ENCODE peak calls at places on chromosomes 11 and 22, in seven cellular contexts. K is tibial nerve, C is ovary, S is H1, F is A549, D is sigmoid colon, J is K562. P is an unnamed sample.

GRCh38 chr11:114678125-114679036 is at the start of gene NXPE2:
- DNase-seq in K (no peak), C (no peak), S (no peak), F (peak), D (no peak), J (no peak), P (no peak)

GRCh38 chr11:35006389-35007128 is 90.1 kb downstream of the PDHX start:
- DNase-seq in K (no peak), C (no peak), S (no peak), F (no peak), D (no peak), J (no peak), P (no peak)

GRCh38 chr22:37610480-37611148 is 2.0 kb downstream of the GGA1 start:
- DNase-seq in K (no peak), C (no peak), S (no peak), F (no peak), D (no peak), J (no peak), P (no peak)

GRCh38 chr11:63017306-63017974 is 1.8 kb upstream of the SLC22A8 start:
- DNase-seq in K (no peak), C (no peak), S (no peak), F (no peak), D (peak), J (no peak), P (peak)

GRCh38 chr11:1563149-1563638 is 8.9 kb downstream of the DUSP8 start:
- DNase-seq in K (no peak), C (no peak), S (no peak), F (no peak), D (no peak), J (no peak), P (no peak)

GRCh38 chr11:114614127-114614720 is 18.6 kb upstream of the NXPE4 start:
- DNase-seq in K (no peak), C (no peak), S (no peak), F (no peak), D (no peak), J (no peak), P (no peak)

GRCh38 chr11:76512851-76513653 is 68.2 kb downstream of the EMSY start:
- DNase-seq in K (no peak), C (no peak), S (no peak), F (peak), D (no peak), J (no peak), P (no peak)

GRCh38 chr11:98453378-98453777 is 567.4 kb upstream of the CNTN5 start:
- DNase-seq in K (no peak), C (no peak), S (no peak), F (no peak), D (no peak), J (no peak), P (no peak)

GRCh38 chr11:9060700-9061111 is 30.7 kb downstream of the SCUBE2 start:
- DNase-seq in K (no peak), C (no peak), S (no peak), F (peak), D (no peak), J (peak), P (no peak)

GRCh38 chr11:65437436-65438227 is 15.0 kb downstream of the NEAT1 start:
- DNase-seq in K (no peak), C (no peak), S (no peak), F (peak), D (peak), J (no peak), P (peak)

GRCh38 chr11:65442952-65443351 is 20.4 kb downstream of the NEAT1 start:
- DNase-seq in K (no peak), C (no peak), S (no peak), F (peak), D (no peak), J (no peak), P (no peak)

GRCh38 chr11:65439331-65440181 is 17.0 kb downstream of the NEAT1 start:
- DNase-seq in K (no peak), C (peak), S (no peak), F (peak), D (peak), J (peak), P (peak)

GRCh38 chr11:65438257-65439151 is 15.9 kb downstream of the NEAT1 start:
- DNase-seq in K (no peak), C (no peak), S (no peak), F (peak), D (peak), J (no peak), P (no peak)

DNA sequence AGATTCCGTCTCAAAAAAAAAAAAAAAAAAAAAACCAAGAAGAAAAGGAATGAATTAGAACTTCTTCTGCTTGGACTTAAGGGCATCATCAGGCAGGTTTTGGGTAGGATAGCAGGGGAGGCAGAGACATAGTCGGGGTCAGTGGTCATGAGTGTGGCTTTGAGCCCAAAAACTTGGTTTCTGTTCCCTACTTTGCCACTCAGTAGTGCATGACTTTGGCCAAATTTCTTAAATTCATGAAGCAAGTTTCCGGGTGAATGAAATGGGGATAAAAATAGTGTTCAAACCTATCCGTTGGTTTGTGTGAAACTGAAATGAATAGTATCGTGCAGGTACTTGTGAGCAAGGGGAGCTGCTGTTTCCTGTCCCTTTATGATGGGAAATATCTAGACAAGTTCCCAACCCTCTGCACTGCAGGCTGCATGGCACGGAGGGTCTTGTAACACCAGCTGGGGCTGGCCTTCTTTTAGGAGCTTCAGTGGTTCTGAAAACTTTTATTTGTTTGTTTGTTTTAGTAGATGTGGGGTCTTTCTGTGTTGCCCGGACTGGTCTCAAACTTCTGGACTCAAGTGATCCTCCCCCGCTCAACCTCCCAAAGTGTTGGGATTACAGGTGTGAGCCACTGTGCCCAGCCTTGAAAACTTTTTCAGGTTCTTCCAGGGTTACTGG is 18.4 kb downstream of the NEAT1 start:
- DNase-seq in K (no peak), C (no peak), S (no peak), F (peak), D (peak), J (no peak), P (no peak)
- TF ChIP-seq POLR2A in K (peak), C (no peak), S (no peak), F (no peak), D (no peak), J (peak), P (no peak)

GRCh38 chr11:130101661-130102060 is 32.0 kb downstream of the APLP2 start:
- DNase-seq in K (no peak), C (no peak), S (no peak), F (no peak), D (no peak), J (no peak), P (no peak)

GRCh38 chr11:130099356-130099755 is 29.7 kb downstream of the APLP2 start:
- DNase-seq in K (no peak), C (no peak), S (no peak), F (no peak), D (no peak), J (no peak), P (no peak)

GRCh38 chr11:130106381-130106780 is 36.7 kb downstream of the APLP2 start:
- DNase-seq in K (no peak), C (no peak), S (no peak), F (no peak), D (no peak), J (no peak), P (no peak)

GRCh38 chr11:130102457-130103249 is 33.0 kb downstream of the APLP2 start:
- DNase-seq in K (no peak), C (no peak), S (no peak), F (no peak), D (no peak), J (no peak), P (no peak)

DNA sequence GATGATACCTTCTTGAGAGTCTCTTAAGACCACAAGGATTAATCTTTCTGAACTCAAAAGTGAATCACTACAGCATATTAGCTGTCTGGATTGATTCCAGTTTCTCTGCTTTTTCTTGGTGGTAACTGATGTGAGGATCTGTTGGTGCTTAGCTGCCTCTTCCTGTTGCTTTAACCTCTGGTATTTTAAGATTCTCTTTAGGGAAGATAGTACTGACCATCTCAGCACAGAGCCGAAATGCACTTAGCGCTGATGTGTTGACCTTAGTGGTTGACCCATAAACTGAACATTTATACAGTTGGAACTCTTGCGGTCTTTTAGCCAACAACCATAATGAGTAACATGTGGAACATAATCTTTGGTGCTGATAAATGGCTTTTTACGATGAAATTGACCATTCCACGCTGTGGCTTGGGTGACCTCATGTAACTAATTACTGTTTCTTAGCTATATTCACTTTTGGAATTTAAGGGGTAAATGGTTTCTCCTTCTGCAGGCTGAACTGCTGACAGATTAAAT is 33.7 kb downstream of the APLP2 start:
- DNase-seq in K (peak), C (no peak), S (no peak), F (no peak), D (no peak), J (no peak), P (no peak)
- TF ChIP-seq EP300 in K (peak), C (no peak), S (no peak), F (no peak), D (no peak), J (no peak), P (no peak)

DNA sequence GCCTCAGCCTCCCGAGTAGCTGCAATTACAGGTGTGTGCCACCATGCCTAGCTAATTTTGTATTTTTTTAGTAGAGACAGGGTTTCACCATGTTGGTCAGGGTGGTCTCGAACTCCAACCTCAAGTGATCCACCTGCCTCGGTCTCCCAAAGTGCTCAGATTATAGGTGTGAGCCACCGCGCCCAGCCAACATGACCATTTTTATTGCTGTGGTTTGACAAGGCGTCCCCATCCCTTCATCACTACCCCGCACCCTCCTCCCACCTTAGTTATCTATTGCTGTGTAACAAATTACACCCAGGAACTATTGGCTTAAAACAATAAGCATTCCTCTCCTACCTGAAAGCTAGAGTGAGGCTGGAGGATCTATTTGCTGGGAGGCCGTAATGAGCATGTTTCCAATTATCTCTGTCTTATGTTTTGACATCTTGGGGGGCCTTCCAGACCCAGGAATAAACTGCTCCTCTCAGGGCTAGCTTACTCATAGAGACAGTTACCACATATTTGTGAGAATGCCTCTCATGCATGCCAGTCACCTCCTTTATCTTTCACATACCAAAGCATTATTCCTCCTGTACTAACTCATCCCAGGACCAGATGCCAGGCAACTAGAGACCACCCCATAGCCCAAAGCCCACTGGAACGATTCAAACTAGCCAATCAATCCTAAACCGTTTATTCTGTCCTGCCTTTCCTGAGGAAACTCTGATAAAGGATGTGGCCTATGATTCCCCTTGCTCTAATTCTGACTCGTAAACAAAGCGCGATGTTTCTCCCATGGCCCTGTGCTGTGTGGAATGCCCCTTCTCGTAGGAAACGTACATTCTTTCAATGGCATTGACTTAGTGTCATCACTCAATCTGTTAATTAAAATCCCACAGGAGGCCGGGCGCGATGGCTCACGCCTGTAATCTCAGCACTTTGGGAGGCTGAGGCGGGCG is 19.4 kb downstream of the SNU13 start:
- DNase-seq in K (no peak), C (no peak), S (no peak), F (peak), D (no peak), J (no peak), P (no peak)
- TF ChIP-seq POLR2A in K (no peak), C (no peak), S (no peak), F (no peak), D (no peak), J (no peak), P (no peak)

DNA sequence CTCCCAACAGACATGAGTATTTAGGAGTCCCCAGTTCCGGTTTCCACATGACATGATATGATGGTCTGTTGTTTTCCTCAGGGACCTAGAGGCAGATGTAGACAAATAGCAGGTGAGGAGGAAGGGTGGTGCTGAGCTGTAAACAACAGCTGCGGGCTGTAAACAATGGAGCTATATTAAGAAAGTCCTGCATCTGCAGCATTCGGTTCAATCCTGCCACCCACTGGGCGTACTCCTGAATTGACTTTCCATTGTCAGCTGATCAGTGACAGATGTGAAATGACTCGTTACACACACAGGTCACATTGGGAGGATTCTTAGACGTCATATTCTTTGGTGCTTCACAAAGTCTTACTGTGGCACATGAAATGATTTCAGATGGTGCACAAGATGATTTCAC is 26.8 kb upstream of the RAG1 start:
- DNase-seq in K (no peak), C (no peak), S (peak), F (peak), D (no peak), J (no peak), P (peak)
- TF ChIP-seq EP300 in K (no peak), C (no peak), S (no peak), F (no peak), D (no peak), J (no peak), P (no peak)

GRCh38 chr22:19352766-19353165 is 61.2 kb upstream of the CLTCL1 start:
- DNase-seq in K (no peak), C (no peak), S (no peak), F (no peak), D (peak), J (no peak), P (no peak)
- TF ChIP-seq POLR2A in K (no peak), C (no peak), S (no peak), F (no peak), D (no peak), J (no peak), P (no peak)

GRCh38 chr11:108117746-108118371 is 3.5 kb upstream of the ACAT1 start:
- DNase-seq in K (no peak), C (no peak), S (no peak), F (peak), D (no peak), J (no peak), P (no peak)

GRCh38 chr11:108111126-108111525 is 10.2 kb upstream of the ACAT1 start:
- DNase-seq in K (no peak), C (no peak), S (no peak), F (no peak), D (no peak), J (no peak), P (no peak)

GRCh38 chr11:108112059-108112458 is 9.3 kb upstream of the ACAT1 start:
- DNase-seq in K (no peak), C (no peak), S (no peak), F (no peak), D (no peak), J (no peak), P (no peak)

GRCh38 chr11:108121274-108122155 is at the start of gene ACAT1:
- DNase-seq in K (peak), C (peak), S (peak), F (peak), D (peak), J (peak), P (peak)

GRCh38 chr11:108115495-108116140 is 5.7 kb upstream of the ACAT1 start:
- DNase-seq in K (peak), C (peak), S (no peak), F (peak), D (peak), J (no peak), P (peak)
- TF ChIP-seq EP300 in K (peak), C (no peak), S (no peak), F (no peak), D (no peak), J (no peak), P (no peak)

GRCh38 chr11:69013009-69013951 is at the start of gene MRGPRF:
- DNase-seq in K (peak), C (peak), S (peak), F (peak), D (peak), J (peak), P (peak)
- TF ChIP-seq POLR2A in K (peak), C (peak), S (no peak), F (no peak), D (peak), J (no peak), P (no peak)